ENCODE peak calls at places on chromosomes 1 and 21, in eight cellular contexts. V is aorta; L is activated CD4-positive, alpha-beta T cell treated with anti-CD3 and anti-CD28 coated beads, Interleukin-2, amount 10 ng/mL, durations not matched to agents 7 days and 5 days; C is nucleus accumbens; Y is activated T-helper 1 cell treated with Interleukin-2 at 50 U/mL for 16 hours; X is breast epithelium; J is GM20000; Q is stimulated activated CD8-positive, alpha-beta memory T cell treated with anti-CD3 and anti-CD28 coated beads, Interleukin-2, amount 100 ng/mL, for 1 hour. M is an unnamed sample.

GRCh38 chr1:79105499-79105898 is 99.0 kb upstream of the ADGRL4 start:
- DNase-seq in V (no peak), L (no peak), C (no peak), Y (no peak), X (no peak), J (no peak), Q (no peak), M (no peak)

GRCh38 chr21:43721939-43722338 is 3.0 kb downstream of the PDXK start:
- DNase-seq in V (no peak), L (no peak), C (no peak), Y (no peak), X (no peak), J (no peak), Q (no peak), M (no peak)

GRCh38 chr21:32712043-32712442 is 15.8 kb downstream of the SYNJ1 start:
- DNase-seq in V (no peak), L (peak), C (no peak), Y (no peak), X (no peak), J (peak), Q (no peak), M (peak)

GRCh38 chr1:114215426-114215825 is 61.8 kb upstream of the SYT6 start:
- DNase-seq in V (no peak), L (no peak), C (no peak), Y (no peak), X (no peak), J (no peak), Q (no peak), M (no peak)

GRCh38 chr1:59972216-59972924 is 45.8 kb upstream of the CYP2J2 start:
- DNase-seq in V (no peak), L (no peak), C (no peak), Y (no peak), X (no peak), J (no peak), Q (no peak), M (no peak)

GRCh38 chr1:187413770-187414169 is 585.0 kb downstream of the PLA2G4A start:
- DNase-seq in V (no peak), L (no peak), C (no peak), Y (no peak), X (no peak), J (no peak), Q (no peak), M (no peak)

GRCh38 chr1:165768513-165769394 is at the start of gene TMCO1:
- DNase-seq in V (peak), L (peak), C (peak), Y (peak), X (peak), J (peak), Q (peak), M (peak)

GRCh38 chr1:156401175-156401574 is 32.2 kb downstream of the RHBG start:
- DNase-seq in V (no peak), L (no peak), C (no peak), Y (no peak), X (no peak), J (no peak), Q (no peak), M (no peak)

GRCh38 chr1:29953938-29954337 is 717.6 kb downstream of the PTPRU start:
- DNase-seq in V (no peak), L (no peak), C (no peak), Y (no peak), X (no peak), J (no peak), Q (no peak), M (no peak)

GRCh38 chr1:10339815-10340214 is 59.0 kb upstream of the PGD start:
- DNase-seq in V (no peak), L (no peak), C (peak), Y (no peak), X (no peak), J (no peak), Q (no peak), M (no peak)

GRCh38 chr1:107829083-107829771 is 135.8 kb downstream of the VAV3 start:
- DNase-seq in V (no peak), L (no peak), C (no peak), Y (no peak), X (no peak), J (no peak), Q (no peak), M (peak)

GRCh38 chr1:205430631-205431305 is 8.9 kb upstream of the LEMD1 start:
- DNase-seq in V (peak), L (peak), C (peak), Y (peak), X (no peak), J (peak), Q (peak), M (peak)

GRCh38 chr1:22507582-22507981 is 55.7 kb upstream of the EPHA8 start:
- DNase-seq in V (no peak), L (no peak), C (no peak), Y (no peak), X (no peak), J (no peak), Q (no peak), M (peak)

GRCh38 chr1:66739401-66740157 is 12.7 kb upstream of the DYNLT5 start:
- DNase-seq in V (peak), L (no peak), C (no peak), Y (no peak), X (no peak), J (no peak), Q (no peak), M (peak)

M was measured in RPMI8226.